ENCODE peak calls at places on chromosomes 16 and 17, in six cellular contexts. One of them, this sample, is unnamed.
A peak's percentile ranks its signal among the peaks of the same experiment; 100 is the strongest.

GRCh38 chr17:13775450-13775849 is 173.7 kb upstream of the HS3ST3A1 start:
- DNase-seq in thoracic aorta: no peak
- DNase-seq in GM12878: no peak
- DNase-seq in epithelial cell of proximal tubule: no peak
- DNase-seq in mammary epithelial cell: peak; percentile 80
- DNase-seq in WTC11: no peak
- DNase-seq in this sample: no peak

GRCh38 chr17:75783803-75784472 is 668 bp upstream of the UNK start:
- DNase-seq in thoracic aorta: no peak
- DNase-seq in GM12878: no peak
- DNase-seq in epithelial cell of proximal tubule: no peak
- DNase-seq in mammary epithelial cell: no peak
- DNase-seq in WTC11: peak; percentile 38
- DNase-seq in this sample: no peak

GRCh38 chr16:3182608-3183444 is 5.2 kb upstream of the OR1F1 start:
- DNase-seq in thoracic aorta: no peak
- DNase-seq in GM12878: no peak
- DNase-seq in epithelial cell of proximal tubule: no peak
- DNase-seq in mammary epithelial cell: peak; percentile 77
- DNase-seq in WTC11: peak; percentile 85
- DNase-seq in this sample: no peak

GRCh38 chr17:48961516-48962233 is 6.7 kb downstream of the GIP start:
- DNase-seq in thoracic aorta: no peak
- DNase-seq in GM12878: no peak
- DNase-seq in epithelial cell of proximal tubule: no peak
- DNase-seq in mammary epithelial cell: peak; percentile 57
- DNase-seq in WTC11: peak; percentile 45
- DNase-seq in this sample: no peak

GRCh38 chr16:7013990-7014389 is 318.7 kb upstream of the RBFOX1 start:
- DNase-seq in thoracic aorta: no peak
- DNase-seq in GM12878: no peak
- DNase-seq in epithelial cell of proximal tubule: no peak
- DNase-seq in mammary epithelial cell: no peak
- DNase-seq in WTC11: no peak
- DNase-seq in this sample: no peak

GRCh38 chr17:4708436-4708835 is 2.0 kb upstream of the ARRB2 start:
- DNase-seq in thoracic aorta: no peak
- DNase-seq in GM12878: no peak
- DNase-seq in epithelial cell of proximal tubule: no peak
- DNase-seq in mammary epithelial cell: no peak
- DNase-seq in WTC11: peak; percentile 50
- DNase-seq in this sample: no peak

GRCh38 chr17:77778636-77779524 is 179.6 kb upstream of the TNRC6C start:
- DNase-seq in thoracic aorta: peak; percentile 68
- DNase-seq in GM12878: no peak
- DNase-seq in epithelial cell of proximal tubule: no peak
- DNase-seq in mammary epithelial cell: peak; percentile 20
- DNase-seq in WTC11: no peak
- DNase-seq in this sample: no peak

GRCh38 chr16:81096715-81097208 is 567 bp upstream of the GCSH start:
- DNase-seq in thoracic aorta: no peak
- DNase-seq in GM12878: no peak
- DNase-seq in epithelial cell of proximal tubule: no peak
- DNase-seq in mammary epithelial cell: no peak
- DNase-seq in WTC11: no peak
- DNase-seq in this sample: no peak

GRCh38 chr16:67169642-67170167 is 633 bp upstream of the NOL3 start:
- DNase-seq in thoracic aorta: no peak
- DNase-seq in GM12878: no peak
- DNase-seq in epithelial cell of proximal tubule: no peak
- DNase-seq in mammary epithelial cell: no peak
- DNase-seq in WTC11: peak; percentile 93
- DNase-seq in this sample: no peak

GRCh38 chr17:75010683-75011406 is 1.6 kb upstream of the MRPL58 start:
- DNase-seq in thoracic aorta: no peak
- DNase-seq in GM12878: no peak
- DNase-seq in epithelial cell of proximal tubule: peak; percentile 43
- DNase-seq in mammary epithelial cell: peak; percentile 79
- DNase-seq in WTC11: peak; percentile 34
- DNase-seq in this sample: no peak

GRCh38 chr16:51166116-51166515 is 15.0 kb upstream of the SALL1 start:
- DNase-seq in thoracic aorta: no peak
- DNase-seq in GM12878: no peak
- DNase-seq in epithelial cell of proximal tubule: no peak
- DNase-seq in mammary epithelial cell: no peak
- DNase-seq in WTC11: no peak
- DNase-seq in this sample: no peak

GRCh38 chr16:14509055-14509454 is 121.0 kb downstream of the PARN start:
- DNase-seq in thoracic aorta: no peak
- DNase-seq in GM12878: no peak
- DNase-seq in epithelial cell of proximal tubule: no peak
- DNase-seq in mammary epithelial cell: peak; percentile 78
- DNase-seq in WTC11: no peak
- DNase-seq in this sample: no peak

GRCh38 chr17:72590382-72590781 is 469.6 kb downstream of the SOX9 start:
- DNase-seq in thoracic aorta: no peak
- DNase-seq in GM12878: no peak
- DNase-seq in epithelial cell of proximal tubule: no peak
- DNase-seq in mammary epithelial cell: peak; percentile 73
- DNase-seq in WTC11: no peak
- DNase-seq in this sample: no peak

GRCh38 chr16:50099957-50100648 is 34.3 kb downstream of the HEATR3 start:
- DNase-seq in thoracic aorta: no peak
- DNase-seq in GM12878: no peak
- DNase-seq in epithelial cell of proximal tubule: no peak
- DNase-seq in mammary epithelial cell: peak; percentile 60
- DNase-seq in WTC11: no peak
- DNase-seq in this sample: no peak

GRCh38 chr17:41651625-41652460 is 27.5 kb upstream of the KRT17 start:
- DNase-seq in thoracic aorta: no peak
- DNase-seq in GM12878: no peak
- DNase-seq in epithelial cell of proximal tubule: no peak
- DNase-seq in mammary epithelial cell: peak; percentile 88
- DNase-seq in WTC11: no peak
- DNase-seq in this sample: no peak

GRCh38 chr16:70767377-70768204 is 33.4 kb downstream of the VAC14 start:
- DNase-seq in thoracic aorta: no peak
- DNase-seq in GM12878: no peak
- DNase-seq in epithelial cell of proximal tubule: no peak
- DNase-seq in mammary epithelial cell: peak; percentile 33
- DNase-seq in WTC11: no peak
- DNase-seq in this sample: no peak

GRCh38 chr16:78034530-78034929 is 12.2 kb downstream of the CLEC3A start:
- DNase-seq in thoracic aorta: no peak
- DNase-seq in GM12878: no peak
- DNase-seq in epithelial cell of proximal tubule: no peak
- DNase-seq in mammary epithelial cell: peak; percentile 73
- DNase-seq in WTC11: no peak
- DNase-seq in this sample: no peak

GRCh38 chr17:49439673-49440571 is 25.2 kb upstream of the PHB1 start:
- DNase-seq in thoracic aorta: no peak
- DNase-seq in GM12878: no peak
- DNase-seq in epithelial cell of proximal tubule: no peak
- DNase-seq in mammary epithelial cell: no peak
- DNase-seq in WTC11: no peak
- DNase-seq in this sample: no peak

GRCh38 chr17:64155090-64155630 is 25.2 kb upstream of the ERN1 start:
- DNase-seq in thoracic aorta: no peak
- DNase-seq in GM12878: no peak
- DNase-seq in epithelial cell of proximal tubule: no peak
- DNase-seq in mammary epithelial cell: no peak
- DNase-seq in WTC11: no peak
- DNase-seq in this sample: no peak
- TF ChIP-seq CTCF in thoracic aorta: no peak
- TF ChIP-seq CTCF in GM12878: no peak
- TF ChIP-seq CTCF in epithelial cell of proximal tubule: no peak
- TF ChIP-seq CTCF in mammary epithelial cell: no peak
- TF ChIP-seq CTCF in WTC11: no peak
- TF ChIP-seq CTCF in this sample: no peak

DNA sequence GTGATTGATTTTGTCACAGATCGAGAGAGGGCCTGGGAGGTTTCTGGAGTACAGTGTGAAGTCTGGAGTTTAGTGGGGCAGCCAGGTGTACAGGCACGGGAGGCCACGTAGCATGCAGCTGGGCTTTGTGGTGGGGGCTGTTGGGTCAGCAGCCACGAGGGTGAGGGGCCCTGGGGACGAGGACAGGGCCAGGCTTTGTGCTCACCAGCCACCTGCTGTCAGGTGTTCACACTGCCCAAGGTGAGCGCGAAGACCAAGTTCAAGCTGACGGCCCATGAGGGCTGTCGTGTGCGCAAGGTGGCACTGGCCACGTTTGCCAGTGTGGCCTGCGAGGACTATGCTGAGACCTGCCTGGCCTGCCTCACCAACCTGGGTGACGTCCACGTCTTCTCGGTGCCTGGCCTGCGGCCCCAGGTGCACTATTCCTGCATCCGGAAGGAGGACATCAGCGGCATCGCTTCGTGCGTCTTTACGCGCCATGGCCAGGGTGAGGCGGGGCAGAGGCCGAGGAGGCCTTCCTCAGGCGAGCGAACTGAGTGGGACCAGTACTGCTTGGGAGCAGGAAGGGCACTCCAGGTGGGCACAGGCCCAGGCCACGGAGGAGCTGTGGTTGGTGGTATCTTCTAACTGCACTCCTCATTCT is 15.9 kb downstream of the LLGL1 start:
- DNase-seq in thoracic aorta: no peak
- DNase-seq in GM12878: no peak
- DNase-seq in epithelial cell of proximal tubule: no peak
- DNase-seq in mammary epithelial cell: no peak
- DNase-seq in WTC11: peak; percentile 39
- DNase-seq in this sample: no peak
- TF ChIP-seq CTCF in thoracic aorta: no peak
- TF ChIP-seq CTCF in GM12878: no peak
- TF ChIP-seq CTCF in epithelial cell of proximal tubule: no peak
- TF ChIP-seq CTCF in mammary epithelial cell: no peak
- TF ChIP-seq CTCF in WTC11: no peak
- TF ChIP-seq CTCF in this sample: no peak

GRCh38 chr16:11258553-11259287 is 2.7 kb upstream of the SOCS1 start:
- DNase-seq in thoracic aorta: no peak
- DNase-seq in GM12878: peak; percentile 68
- DNase-seq in epithelial cell of proximal tubule: no peak
- DNase-seq in mammary epithelial cell: no peak
- DNase-seq in WTC11: no peak
- DNase-seq in this sample: no peak

GRCh38 chr16:11256657-11257130 is 690 bp upstream of the SOCS1 start:
- DNase-seq in thoracic aorta: no peak
- DNase-seq in GM12878: no peak
- DNase-seq in epithelial cell of proximal tubule: no peak
- DNase-seq in mammary epithelial cell: peak; percentile 60
- DNase-seq in WTC11: peak; percentile 48
- DNase-seq in this sample: no peak

GRCh38 chr16:11259288-11259621 is 3.3 kb upstream of the SOCS1 start:
- DNase-seq in thoracic aorta: no peak
- DNase-seq in GM12878: no peak
- DNase-seq in epithelial cell of proximal tubule: no peak
- DNase-seq in mammary epithelial cell: no peak
- DNase-seq in WTC11: no peak
- DNase-seq in this sample: no peak

GRCh38 chr16:11255737-11256656 is at the start of gene SOCS1:
- DNase-seq in thoracic aorta: no peak
- DNase-seq in GM12878: no peak
- DNase-seq in epithelial cell of proximal tubule: no peak
- DNase-seq in mammary epithelial cell: peak; percentile 83
- DNase-seq in WTC11: peak; percentile 90
- DNase-seq in this sample: peak; percentile 75

DNA sequence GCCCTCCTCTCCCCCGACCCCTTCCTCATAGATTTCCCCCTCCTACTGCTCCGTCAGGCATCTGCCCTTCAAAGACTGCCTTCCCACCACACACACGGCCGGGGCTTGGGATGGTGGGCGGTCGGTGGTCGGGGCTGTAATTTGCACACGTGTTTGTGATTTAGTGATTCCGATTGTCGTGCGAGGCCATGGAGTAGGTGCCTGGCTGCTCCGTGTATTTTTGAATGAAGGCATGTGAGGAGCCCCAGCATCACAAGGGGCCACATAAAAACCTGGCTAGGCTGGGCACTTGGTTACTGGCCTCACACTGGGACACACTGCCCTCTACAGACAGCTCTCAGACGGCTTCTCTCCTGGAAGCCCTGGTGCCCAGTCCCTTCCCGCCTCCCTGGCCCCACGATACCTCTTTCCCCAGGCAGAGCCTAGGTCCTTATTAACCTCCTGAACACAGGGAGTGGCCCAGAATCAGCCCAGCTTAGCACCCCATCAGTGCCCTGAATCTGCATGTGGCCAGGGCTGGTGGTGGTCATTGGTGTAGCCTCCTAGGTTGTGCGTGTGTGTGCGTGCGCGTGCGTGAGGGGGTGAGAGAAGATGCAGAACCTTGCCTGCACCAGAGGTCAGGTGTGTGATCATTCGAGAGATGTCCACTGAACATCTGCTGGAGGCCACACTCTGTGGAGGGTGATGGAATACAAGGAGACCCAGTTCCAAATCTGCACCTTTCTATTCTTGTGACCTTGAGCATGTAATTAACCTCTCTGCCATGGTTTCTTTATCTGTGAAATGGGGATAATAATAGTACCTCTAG is 1.3 kb upstream of the SOCS1 start:
- DNase-seq in thoracic aorta: no peak
- DNase-seq in GM12878: no peak
- DNase-seq in epithelial cell of proximal tubule: peak; percentile 27
- DNase-seq in mammary epithelial cell: peak; percentile 72
- DNase-seq in WTC11: peak; percentile 80
- DNase-seq in this sample: peak; percentile 67
- TF ChIP-seq CTCF in thoracic aorta: peak; percentile 70
- TF ChIP-seq CTCF in GM12878: peak; percentile 75
- TF ChIP-seq CTCF in epithelial cell of proximal tubule: peak; percentile 82
- TF ChIP-seq CTCF in mammary epithelial cell: peak; percentile 90
- TF ChIP-seq CTCF in WTC11: no peak
- TF ChIP-seq CTCF in this sample: peak; percentile 64

GRCh38 chr17:78789149-78789662 is 7.1 kb upstream of the CYTH1 start:
- DNase-seq in thoracic aorta: no peak
- DNase-seq in GM12878: no peak
- DNase-seq in epithelial cell of proximal tubule: no peak
- DNase-seq in mammary epithelial cell: no peak
- DNase-seq in WTC11: no peak
- DNase-seq in this sample: no peak
- TF ChIP-seq CTCF in thoracic aorta: no peak
- TF ChIP-seq CTCF in GM12878: no peak
- TF ChIP-seq CTCF in epithelial cell of proximal tubule: no peak
- TF ChIP-seq CTCF in mammary epithelial cell: no peak
- TF ChIP-seq CTCF in WTC11: no peak
- TF ChIP-seq CTCF in this sample: no peak

GRCh38 chr16:16005725-16006124 is 56.3 kb downstream of the ABCC1 start:
- DNase-seq in thoracic aorta: no peak
- DNase-seq in GM12878: no peak
- DNase-seq in epithelial cell of proximal tubule: no peak
- DNase-seq in mammary epithelial cell: no peak
- DNase-seq in WTC11: no peak
- DNase-seq in this sample: no peak
- TF ChIP-seq CTCF in thoracic aorta: no peak
- TF ChIP-seq CTCF in GM12878: no peak
- TF ChIP-seq CTCF in epithelial cell of proximal tubule: no peak
- TF ChIP-seq CTCF in mammary epithelial cell: no peak
- TF ChIP-seq CTCF in WTC11: no peak
- TF ChIP-seq CTCF in this sample: no peak